ENCODE peak calls at places on chromosome 7, in nine cellular contexts. M, Y, Z, E, H, X, S, A and C are unnamed samples.

GRCh38 chr7:36787933-36788378 is 63.7 kb upstream of the AOAH start:
- DNase-seq in E (no peak), M (no peak), Y (no peak), S (no peak), Z (no peak), X (no peak), A (no peak), H (peak), C (no peak)

GRCh38 chr7:142797799-142798377 is 27.1 kb downstream of the PRSS2 start:
- DNase-seq in Z (no peak), M (peak), Y (no peak), E (no peak), X (no peak), A (no peak), S (no peak), H (no peak), C (no peak)

GRCh38 chr7:69996132-69996531 is 397.9 kb downstream of the AUTS2 start:
- DNase-seq in E (no peak), H (no peak), A (no peak), X (no peak), S (no peak), M (no peak), Z (no peak), Y (no peak), C (no peak)

GRCh38 chr7:150685219-150686029 is at the start of gene GIMAP2:
- DNase-seq in S (no peak), Z (no peak), A (no peak), E (peak), Y (no peak), X (no peak), M (no peak), H (no peak), C (peak)

GRCh38 chr7:135335628-135336139 is 102.0 kb downstream of the STRA8 start:
- DNase-seq in S (peak), H (peak), A (peak), Z (peak), M (peak), E (peak), Y (peak), X (peak), C (no peak)

GRCh38 chr7:33841031-33841430 is 64.3 kb upstream of the BMPER start:
- DNase-seq in M (no peak), A (no peak), H (no peak), X (no peak), E (no peak), S (no peak), Y (no peak), Z (no peak), C (no peak)

GRCh38 chr7:157411580-157411979 is 74.8 kb downstream of the DNAJB6 start:
- DNase-seq in S (peak), E (peak), A (no peak), Y (no peak), X (no peak), Z (no peak), H (no peak), M (peak), C (no peak)

GRCh38 chr7:98209166-98209920 is 1.9 kb upstream of the BHLHA15 start:
- DNase-seq in A (no peak), X (no peak), E (no peak), H (no peak), S (no peak), Z (no peak), M (no peak), Y (no peak), C (no peak)

GRCh38 chr7:38748056-38748610 is 117.0 kb upstream of the AMPH start:
- DNase-seq in A (no peak), X (peak), Z (no peak), M (peak), H (no peak), Y (no peak), E (no peak), S (peak), C (no peak)

GRCh38 chr7:34575006-34575405 is 83.0 kb upstream of the NPSR1 start:
- DNase-seq in Z (no peak), S (no peak), H (no peak), A (no peak), M (no peak), X (no peak), E (no peak), Y (no peak), C (no peak)

GRCh38 chr7:108197371-108198091 is 67.4 kb upstream of the LAMB4 start:
- DNase-seq in Y (no peak), M (no peak), E (no peak), A (no peak), S (no peak), H (no peak), Z (no peak), X (no peak), C (no peak)

GRCh38 chr7:98354052-98354451 is 46.8 kb downstream of the BAIAP2L1 start:
- DNase-seq in A (no peak), X (peak), M (no peak), Y (no peak), H (no peak), E (no peak), S (no peak), Z (no peak), C (no peak)

GRCh38 chr7:82506208-82506607 is 62.6 kb upstream of the CACNA2D1 start:
- DNase-seq in E (no peak), M (no peak), X (no peak), Y (no peak), A (no peak), S (no peak), H (no peak), Z (no peak), C (no peak)

GRCh38 chr7:106317971-106318370 is 33.2 kb upstream of the NAMPT start:
- DNase-seq in X (no peak), E (no peak), H (no peak), M (no peak), A (no peak), Z (no peak), Y (no peak), S (no peak), C (no peak)

GRCh38 chr7:8051373-8051772 is 82.8 kb downstream of the GLCCI1 start:
- DNase-seq in Z (no peak), Y (no peak), M (no peak), H (no peak), A (no peak), X (no peak), E (no peak), S (no peak), C (no peak)

GRCh38 chr7:82339958-82340357 is 103.6 kb downstream of the CACNA2D1 start:
- DNase-seq in S (no peak), E (no peak), Z (no peak), H (no peak), M (no peak), A (no peak), X (no peak), Y (no peak), C (no peak)

GRCh38 chr7:84422790-84423189 is 228.2 kb upstream of the SEMA3A start:
- DNase-seq in S (no peak), Y (no peak), H (no peak), M (no peak), Z (no peak), E (no peak), X (no peak), A (no peak), C (no peak)

GRCh38 chr7:14902589-14902963 is at the start of gene DGKB:
- DNase-seq in E (no peak), S (peak), X (no peak), A (no peak), M (peak), H (no peak), Y (no peak), Z (no peak), C (no peak)

GRCh38 chr7:90269163-90269562 is 24.2 kb downstream of the CFAP69 start:
- DNase-seq in A (no peak), X (no peak), M (no peak), Z (no peak), H (no peak), S (no peak), Y (no peak), E (no peak), C (no peak)

GRCh38 chr7:158004123-158004490 is 583.5 kb downstream of the PTPRN2 start:
- DNase-seq in Z (no peak), A (no peak), M (no peak), H (no peak), X (no peak), E (no peak), S (no peak), Y (no peak), C (no peak)

GRCh38 chr7:136677456-136678365 is 190.7 kb upstream of the CHRM2 start:
- DNase-seq in Z (no peak), Y (no peak), M (no peak), A (no peak), H (no peak), S (no peak), X (no peak), E (no peak), C (peak)

GRCh38 chr7:129617178-129617577 is 5.7 kb downstream of the NRF1 start:
- DNase-seq in X (no peak), E (no peak), M (no peak), Z (no peak), H (no peak), A (no peak), S (no peak), Y (no peak), C (no peak)

GRCh38 chr7:99083733-99084132 is 60.2 kb downstream of the SMURF1 start:
- DNase-seq in S (no peak), Y (no peak), H (no peak), Z (no peak), X (no peak), E (no peak), M (no peak), A (no peak), C (no peak)

GRCh38 chr7:5595545-5596045 is 172.0 kb upstream of the TNRC18 start:
- DNase-seq in M (peak), Z (no peak), X (peak), Y (peak), S (no peak), E (peak), H (no peak), A (no peak), C (no peak)

GRCh38 chr7:81445462-81445861 is 324.4 kb downstream of the HGF start:
- DNase-seq in H (no peak), M (no peak), E (no peak), S (no peak), X (no peak), Z (no peak), Y (no peak), A (no peak), C (no peak)

GRCh38 chr7:2953588-2954407 is 89.9 kb downstream of the CARD11 start:
- DNase-seq in H (no peak), X (no peak), Z (no peak), S (no peak), A (no peak), M (no peak), Y (no peak), E (no peak), C (no peak)

GRCh38 chr7:144384071-144384470 is 19.4 kb downstream of the NOBOX start:
- DNase-seq in E (no peak), Y (no peak), A (peak), X (peak), S (no peak), H (peak), M (no peak), Z (peak), C (no peak)

GRCh38 chr7:123170333-123171016 is 29.3 kb downstream of the SLC13A1 start:
- DNase-seq in X (no peak), M (no peak), Z (no peak), Y (no peak), E (no peak), A (no peak), S (no peak), H (no peak), C (no peak)

GRCh38 chr7:26657139-26657753 is 207.1 kb downstream of the SKAP2 start:
- DNase-seq in A (no peak), Z (no peak), X (no peak), S (peak), Y (no peak), M (no peak), H (no peak), E (no peak), C (no peak)

GRCh38 chr7:96045919-96046318 is 273.6 kb downstream of the DYNC1I1 start:
- DNase-seq in A (no peak), S (peak), Y (no peak), H (no peak), Z (no peak), X (no peak), E (no peak), M (no peak), C (no peak)

GRCh38 chr7:124459101-124460052 is 306.2 kb downstream of the GPR37 start:
- DNase-seq in X (peak), Z (no peak), Y (no peak), H (no peak), M (no peak), A (peak), S (no peak), E (no peak), C (no peak)

GRCh38 chr7:113404245-113404644 is 285.9 kb upstream of the SMIM30 start:
- DNase-seq in A (peak), M (peak), E (peak), Y (no peak), S (peak), X (peak), H (no peak), Z (peak), C (no peak)

GRCh38 chr7:93897680-93898079 is 7.1 kb upstream of the TFPI2 start:
- DNase-seq in A (no peak), Z (no peak), S (no peak), H (no peak), X (peak), E (no peak), M (no peak), Y (no peak), C (no peak)

GRCh38 chr7:121244120-121244865 is 84.5 kb upstream of the WNT16 start:
- DNase-seq in M (peak), H (no peak), X (no peak), S (no peak), A (no peak), Y (no peak), Z (no peak), E (no peak), C (no peak)

GRCh38 chr7:128922496-128923410 is 12.2 kb upstream of the KCP start:
- DNase-seq in X (no peak), S (no peak), A (no peak), Y (no peak), Z (no peak), H (no peak), M (no peak), E (no peak), C (no peak)

GRCh38 chr7:147276783-147277370 is 1160.3 kb downstream of the CNTNAP2 start:
- DNase-seq in E (no peak), H (no peak), X (no peak), Y (no peak), M (no peak), A (no peak), Z (no peak), S (no peak), C (no peak)

GRCh38 chr7:147282204-147282603 is 1165.6 kb downstream of the CNTNAP2 start:
- DNase-seq in H (no peak), E (no peak), Z (no peak), Y (no peak), X (no peak), A (no peak), M (no peak), S (no peak), C (no peak)

GRCh38 chr7:147279951-147280350 is 1163.3 kb downstream of the CNTNAP2 start:
- DNase-seq in X (no peak), A (peak), E (no peak), Y (peak), Z (no peak), H (no peak), S (no peak), M (no peak), C (no peak)

GRCh38 chr7:147279516-147279915 is 1162.9 kb downstream of the CNTNAP2 start:
- DNase-seq in M (no peak), Z (no peak), A (peak), Y (peak), E (no peak), X (no peak), H (no peak), S (no peak), C (no peak)
- TF ChIP-seq REST in M (no peak), Z (no peak), A (no peak), Y (no peak), E (no peak), X (no peak), H (no peak), S (no peak), C (no peak)

DNA sequence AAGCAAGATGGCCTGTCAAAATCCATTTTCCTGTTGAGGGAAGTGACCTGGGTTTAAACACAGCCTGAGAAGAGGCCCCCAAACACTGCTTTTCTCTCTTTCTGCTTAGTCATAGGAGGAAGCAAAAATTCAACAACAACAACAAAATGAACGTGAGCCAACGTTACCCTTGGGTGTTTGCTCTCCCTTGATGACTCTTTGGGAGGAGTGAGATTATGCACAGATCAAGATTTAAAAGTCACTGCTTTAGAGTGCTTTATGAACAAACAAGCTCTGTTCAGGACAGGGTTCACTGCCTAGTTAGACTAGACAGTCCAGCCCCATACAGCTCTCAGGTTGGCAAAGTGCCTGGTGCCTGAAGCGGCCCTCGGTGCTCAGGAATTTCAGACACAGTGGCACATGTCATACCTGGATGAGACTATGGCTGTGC is 38.9 kb downstream of the DENND11 start:
- DNase-seq in S (no peak), Z (no peak), Y (no peak), X (peak), M (no peak), A (peak), H (no peak), E (no peak), C (peak)
- TF ChIP-seq REST in S (no peak), Z (no peak), Y (no peak), X (no peak), M (no peak), A (no peak), H (no peak), E (no peak), C (no peak)

DNA sequence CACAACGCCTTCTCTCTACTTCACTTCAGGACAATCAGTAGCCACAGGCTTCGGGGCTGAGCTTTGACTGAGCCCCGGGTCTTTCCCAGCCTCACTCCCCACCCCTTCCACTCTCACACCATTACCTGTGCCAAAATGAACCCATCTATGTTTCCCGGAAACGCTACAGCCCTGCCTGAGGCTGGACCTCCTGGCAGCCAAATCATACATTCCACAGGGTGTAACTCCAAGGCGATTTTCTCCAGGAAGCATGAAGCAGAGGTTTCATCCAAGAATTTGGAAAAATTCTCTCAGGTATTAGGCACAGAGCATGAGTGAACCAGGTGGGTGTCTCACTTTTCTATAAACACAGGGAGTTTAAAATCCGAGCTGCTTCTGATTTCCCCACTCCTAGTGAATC is 286.3 kb downstream of the TNS3 start:
- DNase-seq in Z (no peak), X (no peak), M (no peak), A (no peak), H (no peak), Y (no peak), E (no peak), S (no peak), C (no peak)
- TF ChIP-seq REST in Z (no peak), X (no peak), M (no peak), A (no peak), H (no peak), Y (no peak), E (no peak), S (no peak), C (no peak)

GRCh38 chr7:22052221-22052639 is 106.5 kb upstream of the CDCA7L start:
- DNase-seq in M (no peak), A (no peak), Y (no peak), H (no peak), Z (no peak), E (no peak), S (peak), X (no peak), C (no peak)
- TF ChIP-seq REST in M (no peak), A (no peak), Y (no peak), H (no peak), Z (no peak), E (no peak), S (no peak), X (no peak), C (no peak)